ENCODE peak calls at places on chromosomes 7 and 10, in seven cellular contexts. R, B, S, I, F, U and A are unnamed samples.

GRCh38 chr7:105677395-105677701 is 96.1 kb upstream of the EFCAB10 start:
- DNase-seq in R (no peak), B (no peak), S (no peak), I (no peak), F (no peak), U (no peak), A (no peak)

GRCh38 chr10:100516847-100517246 is 2.8 kb downstream of the SEC31B start:
- DNase-seq in R (no peak), B (no peak), S (peak), I (no peak), F (no peak), U (peak), A (no peak)

GRCh38 chr10:93058139-93058538 is 2.5 kb upstream of the CYP26C1 start:
- DNase-seq in R (no peak), B (no peak), S (no peak), I (no peak), F (no peak), U (no peak), A (no peak)

GRCh38 chr7:80505900-80506500 is 5.9 kb downstream of the GNAT3 start:
- DNase-seq in R (no peak), B (no peak), S (no peak), I (no peak), F (no peak), U (no peak), A (no peak)

GRCh38 chr10:22648547-22648961 is 65.8 kb downstream of the PIP4K2A start:
- DNase-seq in R (no peak), B (no peak), S (no peak), I (no peak), F (no peak), U (no peak), A (no peak)

GRCh38 chr10:21751341-21752310 is 217.6 kb downstream of the MLLT10 start:
- DNase-seq in R (no peak), B (peak), S (no peak), I (peak), F (no peak), U (no peak), A (no peak)

GRCh38 chr10:29647483-29647882 is 12.7 kb upstream of the SVIL start:
- DNase-seq in R (no peak), B (no peak), S (no peak), I (no peak), F (no peak), U (no peak), A (no peak)

GRCh38 chr7:43954524-43955228 is 28.4 kb downstream of the UBE2D4 start:
- DNase-seq in R (peak), B (peak), S (peak), I (peak), F (no peak), U (peak), A (peak)

GRCh38 chr7:84939888-84940287 is 247.0 kb downstream of the SEMA3D start:
- DNase-seq in R (no peak), B (no peak), S (no peak), I (no peak), F (no peak), U (no peak), A (no peak)

DNA sequence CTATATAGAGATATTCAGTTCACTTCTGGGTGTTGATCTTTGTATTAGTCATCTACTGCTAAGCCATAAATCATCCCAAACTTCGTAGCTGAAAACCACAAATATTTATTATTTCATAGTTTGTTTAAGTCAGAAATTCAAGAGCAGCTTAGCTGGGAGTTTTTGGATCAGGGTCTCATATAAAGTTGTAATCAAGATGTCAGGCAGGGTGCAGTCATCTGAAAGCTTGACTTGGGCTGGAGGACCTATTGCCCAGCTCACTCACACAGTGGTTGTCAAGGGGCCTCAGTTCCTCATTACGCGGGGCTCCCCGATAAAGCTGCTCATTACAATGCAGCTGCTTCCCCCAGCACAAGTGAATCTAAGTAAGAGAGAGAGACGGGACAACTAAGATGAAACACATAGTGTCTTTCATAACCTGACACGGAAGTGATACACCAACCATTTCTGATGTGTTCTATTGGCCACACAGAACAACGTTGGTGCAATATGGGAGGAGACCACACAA is 15.7 kb downstream of the PPP1R3C start:
- DNase-seq in R (no peak), B (no peak), S (no peak), I (no peak), F (no peak), U (no peak), A (no peak)
- H3K27ac ChIP-seq in R (no peak), B (no peak), S (no peak), I (no peak), F (no peak), U (peak), A (peak)

GRCh38 chr10:102396251-102396650 is 746 bp downstream of the NFKB2 start:
- DNase-seq in R (no peak), B (no peak), S (no peak), I (no peak), F (no peak), U (no peak), A (no peak)
- TF ChIP-seq POLR2A in R (no peak), B (no peak), S (no peak), I (no peak), F (no peak), U (no peak), A (no peak)

DNA sequence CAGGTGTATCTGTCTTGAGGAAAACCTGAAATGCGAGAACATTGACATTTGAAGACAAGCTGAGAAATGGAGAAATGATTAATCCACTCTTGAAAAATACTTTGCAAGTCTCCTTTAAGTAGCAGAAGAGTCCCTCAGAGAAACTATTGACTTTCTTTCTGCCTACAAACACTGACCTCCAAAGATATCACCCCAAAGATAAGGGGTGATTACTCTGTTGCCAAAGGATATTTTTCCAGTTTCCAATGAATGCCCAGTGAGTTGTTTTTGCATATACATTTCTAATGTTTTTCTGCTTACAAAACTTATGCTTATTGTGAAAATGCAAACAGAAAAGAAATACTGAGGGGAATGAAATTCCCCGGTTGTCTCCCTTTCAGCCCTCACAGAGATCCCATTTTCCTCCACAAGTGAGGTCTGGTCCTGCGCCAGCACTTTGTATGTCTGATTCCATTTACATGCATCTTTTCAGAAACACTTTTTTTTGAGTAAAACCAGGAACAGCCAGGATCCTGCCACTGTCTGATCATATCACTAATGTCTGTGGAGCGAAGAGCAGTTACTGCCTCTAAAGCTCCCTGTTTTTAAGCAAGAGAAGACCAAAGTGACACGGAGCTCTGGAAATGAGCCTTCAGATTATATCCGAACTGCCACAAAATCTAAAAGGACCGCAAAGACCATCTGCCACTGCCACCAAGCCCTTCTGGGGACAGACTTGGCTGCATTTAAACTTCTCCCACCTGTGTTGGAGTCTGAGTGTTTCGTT is 82.9 kb upstream of the PDCD4 start:
- DNase-seq in R (no peak), B (no peak), S (no peak), I (no peak), F (no peak), U (no peak), A (no peak)
- TF ChIP-seq POLR2AphosphoS5 in R (no peak), B (no peak), S (no peak), I (no peak), F (no peak), U (no peak), A (no peak)

GRCh38 chr7:30973292-30973691 is 9.5 kb downstream of the GHRHR start:
- DNase-seq in R (no peak), B (no peak), S (no peak), I (no peak), F (no peak), U (no peak), A (no peak)
- H3K27ac ChIP-seq in R (no peak), B (no peak), S (no peak), I (no peak), F (no peak), U (no peak), A (no peak)

GRCh38 chr10:96044686-96045085 is 1.3 kb downstream of the CCNJ start:
- DNase-seq in R (no peak), B (no peak), S (peak), I (no peak), F (no peak), U (no peak), A (no peak)
- TF ChIP-seq POLR2A in R (no peak), B (no peak), S (no peak), I (no peak), F (no peak), U (no peak), A (no peak)

GRCh38 chr7:100430450-100431285 is 1.0 kb downstream of the MEPCE start:
- DNase-seq in R (no peak), B (no peak), S (no peak), I (peak), F (no peak), U (no peak), A (peak)
- TF ChIP-seq POLR2AphosphoS5 in R (no peak), B (no peak), S (no peak), I (no peak), F (no peak), U (peak), A (no peak)

DNA sequence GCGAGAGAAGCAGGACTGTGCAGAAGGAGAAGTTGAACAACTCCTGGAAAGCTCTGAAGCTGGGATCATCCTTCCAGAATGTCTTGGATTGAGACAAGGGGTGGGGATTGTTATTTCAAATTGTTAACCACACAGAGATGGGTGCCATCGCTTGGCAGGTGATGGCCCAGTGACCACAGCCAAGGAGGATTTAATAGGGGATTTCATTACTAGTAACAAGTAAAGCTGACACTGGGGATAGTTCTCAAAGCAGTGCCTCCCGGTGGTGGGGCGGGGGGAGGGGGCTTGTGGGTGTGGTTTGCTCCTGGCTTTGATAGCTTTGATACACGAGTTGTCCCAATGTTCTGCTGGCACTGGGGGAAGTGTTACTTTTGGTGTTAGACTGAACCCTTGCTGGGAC is 59.2 kb downstream of the ZNF503 start:
- DNase-seq in R (no peak), B (no peak), S (no peak), I (no peak), F (no peak), U (no peak), A (no peak)
- H3K27ac ChIP-seq in R (no peak), B (no peak), S (no peak), I (no peak), F (no peak), U (no peak), A (no peak)

GRCh38 chr7:101815826-101816488 is 1.5 kb upstream of the CUX1 start:
- DNase-seq in R (peak), B (peak), S (peak), I (peak), F (no peak), U (peak), A (peak)

GRCh38 chr7:101818699-101819071 is 1.3 kb downstream of the CUX1 start:
- DNase-seq in R (no peak), B (no peak), S (peak), I (no peak), F (no peak), U (no peak), A (peak)

GRCh38 chr7:101817930-101818698 is 688 bp downstream of the CUX1 start:
- DNase-seq in R (no peak), B (no peak), S (no peak), I (no peak), F (no peak), U (no peak), A (no peak)

GRCh38 chr7:101816499-101817030 is 861 bp upstream of the CUX1 start:
- DNase-seq in R (peak), B (no peak), S (no peak), I (peak), F (no peak), U (peak), A (peak)

DNA sequence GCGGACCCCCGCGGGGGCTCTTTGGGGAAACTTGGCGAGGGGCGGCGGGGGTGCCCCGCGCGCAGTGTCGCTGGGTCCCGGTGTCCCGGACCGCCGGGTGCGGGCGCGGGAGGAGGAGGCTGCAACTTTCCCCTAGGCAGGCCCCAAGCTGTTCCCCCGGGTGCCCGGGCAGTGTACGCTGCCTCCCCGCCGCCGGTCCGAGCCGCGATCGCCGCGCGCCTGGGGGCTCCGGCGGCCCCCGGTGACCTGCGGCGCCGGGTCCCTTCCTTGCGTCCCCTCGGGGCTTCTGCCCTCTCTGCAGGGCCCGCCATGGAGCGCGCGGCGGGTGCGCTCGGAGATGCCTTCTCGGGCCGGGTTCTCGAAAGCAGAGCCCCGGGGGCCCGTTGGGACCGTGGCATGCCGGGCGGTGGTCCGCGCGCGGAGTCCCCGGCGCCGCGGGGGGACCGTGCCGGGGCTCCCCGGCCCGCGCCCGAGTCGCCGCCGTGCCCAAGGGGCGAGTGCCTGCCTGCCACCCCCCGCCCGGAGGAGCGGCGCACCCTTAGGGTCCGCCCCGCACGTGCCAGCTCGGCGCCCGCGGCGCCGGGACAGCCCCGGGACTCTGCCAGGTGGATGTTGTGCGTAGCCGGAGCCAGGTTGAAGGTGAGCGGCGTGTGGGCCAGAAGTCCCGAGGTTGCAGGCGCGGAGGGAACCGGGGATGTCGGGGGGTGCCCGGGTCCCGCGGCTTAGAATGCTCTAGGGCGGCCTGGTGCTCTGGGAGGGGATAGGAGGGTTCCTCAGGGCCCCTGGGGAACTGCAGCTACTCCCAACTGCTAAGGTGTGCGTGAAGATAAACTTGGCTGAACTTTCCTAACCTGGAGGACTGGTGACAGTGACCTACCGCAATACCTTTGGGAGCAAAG is at the start of gene CUX1:
- DNase-seq in R (peak), B (no peak), S (peak), I (peak), F (no peak), U (peak), A (peak)
- TF ChIP-seq POLR2A in R (no peak), B (no peak), S (no peak), I (no peak), F (no peak), U (no peak), A (no peak)

GRCh38 chr7:319267-319661 is 29.3 kb downstream of the FOXL3 start:
- DNase-seq in R (no peak), B (no peak), S (no peak), I (no peak), F (no peak), U (no peak), A (no peak)

GRCh38 chr7:317643-318405 is 27.9 kb downstream of the FOXL3 start:
- DNase-seq in R (no peak), B (no peak), S (no peak), I (no peak), F (no peak), U (no peak), A (no peak)

GRCh38 chr7:315516-316265 is 25.7 kb downstream of the FOXL3 start:
- DNase-seq in R (no peak), B (no peak), S (no peak), I (no peak), F (no peak), U (no peak), A (no peak)

GRCh38 chr7:320297-320696 is 30.3 kb downstream of the FOXL3 start:
- DNase-seq in R (no peak), B (no peak), S (no peak), I (peak), F (no peak), U (no peak), A (no peak)

GRCh38 chr7:318476-319266 is 28.7 kb downstream of the FOXL3 start:
- DNase-seq in R (peak), B (no peak), S (peak), I (peak), F (no peak), U (no peak), A (no peak)
- TF ChIP-seq POLR2AphosphoS5 in R (peak), B (no peak), S (no peak), I (no peak), F (no peak), U (no peak), A (no peak)

GRCh38 chr10:56142092-56142728 is 218.8 kb downstream of the ZWINT start:
- DNase-seq in R (no peak), B (no peak), S (no peak), I (no peak), F (no peak), U (no peak), A (no peak)
- H3K27ac ChIP-seq in R (no peak), B (no peak), S (no peak), I (no peak), F (no peak), U (no peak), A (no peak)